ENCODE peak calls at places on chromosomes 6 and 20, in four cellular contexts. Z is adrenal gland, B is hepatocyte, Q is Panc1. F is an unnamed sample.

GRCh38 chr6:43772571-43773049 is 2.6 kb downstream of the VEGFA start:
- DNase-seq in Z (peak; percentile 55), B (no peak), Q (no peak), F (no peak)

GRCh38 chr6:144581807-144582537 is 296.8 kb downstream of the UTRN start:
- DNase-seq in Z (peak; percentile 16), B (peak; percentile 40), Q (no peak), F (no peak)

GRCh38 chr6:5681480-5681879 is 325.2 kb downstream of the NRN1 start:
- DNase-seq in Z (no peak), Q (no peak), B (no peak), F (no peak)

GRCh38 chr6:54291738-54292137 is 16.5 kb upstream of the TINAG start:
- DNase-seq in Q (no peak), B (no peak), Z (no peak), F (no peak)

GRCh38 chr6:37547564-37548061 is 47.9 kb upstream of the CCDC167 start:
- DNase-seq in Q (no peak), Z (peak; percentile 69), B (peak; percentile 58), F (no peak)

GRCh38 chr6:75103411-75103810 is 102.4 kb downstream of the COL12A1 start:
- DNase-seq in Z (no peak), Q (no peak), B (peak; percentile 16), F (no peak)

GRCh38 chr6:139857143-139857542 is 482.7 kb upstream of the CITED2 start:
- DNase-seq in Z (no peak), B (no peak), Q (no peak), F (no peak)

GRCh38 chr6:29968130-29968529 is 25.8 kb downstream of the HLA-A start:
- DNase-seq in Z (peak; percentile 34), Q (no peak), B (no peak), F (no peak)

GRCh38 chr6:82506526-82506925 is 142.9 kb downstream of the TPBG start:
- DNase-seq in B (no peak), Q (no peak), Z (no peak), F (no peak)

GRCh38 chr6:34235605-34236422 is 859 bp upstream of the HMGA1 start:
- DNase-seq in Z (peak; percentile 61), Q (no peak), B (peak; percentile 86), F (peak; percentile 64)

GRCh38 chr6:163324928-163325784 is 89.4 kb upstream of the QKI start:
- DNase-seq in Q (no peak), B (peak; percentile 44), Z (peak; percentile 14), F (no peak)

GRCh38 chr6:39202166-39202565 is 27.1 kb downstream of the KCNK5 start:
- DNase-seq in B (no peak), Q (no peak), Z (no peak), F (no peak)

GRCh38 chr6:30876039-30876730 is 8.1 kb upstream of the DDR1 start:
- DNase-seq in Q (no peak), Z (peak; percentile 91), B (peak; percentile 58), F (no peak)

GRCh38 chr6:106397441-106397840 is 36.9 kb downstream of the CRYBG1 start:
- DNase-seq in Q (no peak), Z (no peak), B (no peak), F (no peak)

GRCh38 chr6:28371706-28372451 is 22.1 kb downstream of the ZKSCAN3 start:
- DNase-seq in B (no peak), Z (no peak), Q (no peak), F (no peak)

GRCh38 chr6:70412797-70413113 is 553 bp upstream of the FAM135A start:
- DNase-seq in Q (no peak), B (no peak), Z (no peak), F (no peak)

GRCh38 chr6:79115557-79115956 is 37.5 kb upstream of the PHIP start:
- DNase-seq in B (no peak), Z (no peak), Q (no peak), F (no peak)

GRCh38 chr6:12010635-12011275 is 1.4 kb upstream of the HIVEP1 start:
- DNase-seq in Z (peak; percentile 75), Q (peak; percentile 48), B (peak; percentile 81), F (no peak)

GRCh38 chr20:16314320-16314719 is 258.9 kb downstream of the KIF16B start:
- DNase-seq in B (no peak), Q (no peak), Z (no peak), F (no peak)

GRCh38 chr6:98124176-98124575 is 710.2 kb upstream of the POU3F2 start:
- DNase-seq in B (no peak), Z (no peak), Q (no peak), F (no peak)

GRCh38 chr6:147950623-147950987 is 392.0 kb upstream of the SASH1 start:
- DNase-seq in Z (no peak), Q (no peak), B (no peak), F (no peak)

GRCh38 chr6:38182426-38182825 is 362.9 kb downstream of the ZFAND3 start:
- DNase-seq in B (no peak), Q (no peak), Z (no peak), F (peak; percentile 34)

GRCh38 chr6:142693446-142693845 is 251.5 kb downstream of the HIVEP2 start:
- DNase-seq in B (no peak), Z (no peak), Q (no peak), F (no peak)

GRCh38 chr20:49630396-49630951 is 62.5 kb upstream of the PTGIS start:
- DNase-seq in Q (no peak), B (no peak), Z (no peak), F (no peak)

GRCh38 chr6:55445648-55446204 is 118.5 kb downstream of the GFRAL start:
- DNase-seq in B (peak; percentile 56), Q (peak; percentile 45), Z (peak; percentile 1), F (no peak)
- TF ChIP-seq CTCF in B (peak; percentile 73), Q (peak; percentile 72), Z (peak; percentile 28), F (peak; percentile 5)

GRCh38 chr20:46330072-46330763 is 21.9 kb upstream of the CDH22 start:
- DNase-seq in Q (no peak), Z (no peak), B (no peak), F (no peak)
- H3K4me1 ChIP-seq in Q (no peaks in the 10 kb centered on the region), Z (no peaks in the 10 kb centered on the region), B (no peaks in the 10 kb centered on the region), F (no peaks in the 10 kb centered on the region)

GRCh38 chr6:51965222-51965801 is 122.1 kb downstream of the PKHD1 start:
- DNase-seq in B (no peak), Q (no peak), Z (no peak), F (no peak)

GRCh38 chr6:51962355-51962754 is 125.1 kb downstream of the PKHD1 start:
- DNase-seq in Z (no peak), B (no peak), Q (no peak), F (no peak)

GRCh38 chr6:51960419-51960818 is 127.0 kb downstream of the PKHD1 start:
- DNase-seq in B (no peak), Q (no peak), Z (no peak), F (no peak)

GRCh38 chr6:51963980-51964379 is 123.4 kb downstream of the PKHD1 start:
- DNase-seq in Z (no peak), Q (no peak), B (peak; percentile 12), F (no peak)

DNA sequence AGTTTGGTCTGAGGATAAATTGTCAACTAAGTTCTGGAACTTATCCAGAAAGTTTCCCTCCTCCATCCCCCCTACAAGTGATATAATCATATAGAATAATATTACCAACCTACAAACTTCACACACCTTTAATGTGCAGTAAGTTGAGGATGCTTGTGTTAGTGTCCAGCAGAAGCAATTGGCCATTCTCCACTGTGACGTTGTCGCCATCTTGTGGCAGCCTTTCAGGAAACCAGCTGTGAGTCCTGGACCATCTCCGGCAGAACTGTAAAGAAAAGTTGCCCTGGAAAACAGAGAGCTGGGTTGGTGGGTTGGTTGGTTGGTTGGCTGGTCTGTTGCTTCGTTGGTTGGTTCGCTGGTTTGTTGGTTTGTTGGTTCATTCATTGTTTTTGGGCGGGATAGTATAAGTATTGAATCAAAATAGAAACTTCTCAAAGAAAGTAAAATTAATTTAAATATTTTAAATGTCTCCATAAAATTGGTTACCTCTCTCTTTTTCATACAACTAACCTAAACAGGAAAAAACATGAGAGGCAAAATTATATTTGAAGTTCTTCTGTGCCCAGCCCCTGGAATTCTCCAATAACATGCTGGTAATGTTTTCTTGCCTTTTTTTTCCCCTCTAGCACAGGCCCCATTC is 127.5 kb downstream of the PKHD1 start:
- DNase-seq in Z (peak; percentile 75), B (peak; percentile 83), Q (peak; percentile 58), F (no peak)
- TF ChIP-seq CTCF in Z (peak; percentile 32), B (peak; percentile 97), Q (peak; percentile 90), F (no peak)

GRCh38 chr20:54456423-54456822 is 19.0 kb upstream of the DOK5 start:
- DNase-seq in B (no peak), Q (no peak), Z (no peak), F (no peak)
- H3K4me1 ChIP-seq in B (no peaks in the 10 kb centered on the region), Q (no peaks in the 10 kb centered on the region), Z (no peaks in the 10 kb centered on the region), F (no peaks in the 10 kb centered on the region)

GRCh38 chr20:21684671-21685070 is 20.8 kb upstream of the PAX1 start:
- DNase-seq in Z (no peak), B (no peak), Q (no peak), F (no peak)
- TF ChIP-seq CTCF in Z (no peak), B (no peak), Q (no peak), F (no peak)

GRCh38 chr6:1849686-1850580 is 240.2 kb downstream of the FOXC1 start:
- DNase-seq in Z (no peak), Q (no peak), B (no peak), F (no peak)
- H3K4me1 ChIP-seq in Z (no peaks in the 10 kb centered on the region), Q (no peaks in the 10 kb centered on the region), B (peaks cover 6% of the 10 kb centered on the region), F (no peaks in the 10 kb centered on the region)

GRCh38 chr20:60299951-60300350 is 341.7 kb downstream of the CDH26 start:
- DNase-seq in Z (no peak), B (no peak), Q (no peak), F (no peak)

GRCh38 chr20:60298647-60299046 is 340.4 kb downstream of the CDH26 start:
- DNase-seq in B (no peak), Q (no peak), Z (no peak), F (no peak)

GRCh38 chr20:60294627-60295026 is 336.4 kb downstream of the CDH26 start:
- DNase-seq in Z (no peak), B (no peak), Q (no peak), F (no peak)

GRCh38 chr20:60295214-60295613 is 337.0 kb downstream of the CDH26 start:
- DNase-seq in B (no peak), Z (no peak), Q (no peak), F (no peak)

GRCh38 chr20:60297649-60298048 is 339.4 kb downstream of the CDH26 start:
- DNase-seq in B (no peak), Q (no peak), Z (no peak), F (no peak)
- TF ChIP-seq CTCF in B (no peak), Q (no peak), Z (no peak), F (no peak)

GRCh38 chr6:137352859-137353258 is 133.7 kb upstream of the IFNGR1 start:
- DNase-seq in B (peak; percentile 66), Q (no peak), Z (no peak), F (no peak)
- H3K4me1 ChIP-seq in B (peaks cover 16% of the 10 kb centered on the region), Q (no peaks in the 10 kb centered on the region), Z (no peaks in the 10 kb centered on the region), F (peaks cover 15% of the 10 kb centered on the region)

GRCh38 chr20:46406986-46407670 is 713 bp upstream of the ELMO2 start:
- DNase-seq in Z (peak; percentile 74), B (peak; percentile 70), Q (no peak), F (peak; percentile 71)

GRCh38 chr20:46402236-46402886 is 4.1 kb downstream of the ELMO2 start:
- DNase-seq in Q (no peak), B (no peak), Z (no peak), F (no peak)

GRCh38 chr20:46408281-46408731 is 1.9 kb upstream of the ELMO2 start:
- DNase-seq in Q (no peak), Z (no peak), B (no peak), F (no peak)

GRCh38 chr20:46407671-46407996 is 1.2 kb upstream of the ELMO2 start:
- DNase-seq in Z (peak; percentile 34), Q (no peak), B (no peak), F (no peak)

GRCh38 chr20:46406200-46406985 is at the start of gene ELMO2:
- DNase-seq in Q (peak; percentile 61), Z (peak; percentile 99), B (peak; percentile 98), F (peak; percentile 97)
- TF ChIP-seq CTCF in Q (no peak), Z (peak; percentile 13), B (no peak), F (no peak)

F was measured in CD8-positive, alpha-beta T cell.